ENCODE peak calls at places on chromosomes 1 and 21, in four cellular contexts. G is astrocyte of the hippocampus; I is NCI-H1417 treated with DMSO at 0.1 percent for 48 hours; A is stimulated activated CD8-positive, alpha-beta memory T cell treated with anti-CD3 and anti-CD28 coated beads, Interleukin-15, amount 100 ng/mL, for 24 hours. L is an unnamed sample.

GRCh38 chr1:164611754-164612642 is 53.0 kb downstream of the PBX1 start:
- DNase-seq in I (peak; percentile 46), G (peak; percentile 94), A (no peak), L (no peak)

GRCh38 chr1:231311696-231312095 is 26.0 kb downstream of the EXOC8 start:
- DNase-seq in I (no peak), G (no peak), A (no peak), L (no peak)

GRCh38 chr1:56376188-56376984 is 203.0 kb downstream of the PLPP3 start:
- DNase-seq in A (no peak), G (peak; percentile 87), I (peak; percentile 35), L (no peak)

GRCh38 chr1:161019767-161020572 is 982 bp downstream of the F11R start:
- DNase-seq in G (peak; percentile 41), A (no peak), I (no peak), L (no peak)

GRCh38 chr1:21302747-21303715 is 12.8 kb upstream of the ECE1 start:
- DNase-seq in I (no peak), G (no peak), A (no peak), L (no peak)

GRCh38 chr1:186301448-186301847 is 73.6 kb downstream of the TPR start:
- DNase-seq in G (no peak), I (no peak), A (no peak), L (peak; percentile 23)

GRCh38 chr1:100051893-100052292 is 80.8 kb downstream of the SASS6 start:
- DNase-seq in G (no peak), A (no peak), I (no peak), L (no peak)

GRCh38 chr1:119141020-119141424 is 569 bp upstream of the WARS2 start:
- DNase-seq in G (no peak), I (no peak), A (no peak), L (no peak)

GRCh38 chr1:64507897-64508296 is 38.0 kb downstream of the CACHD1 start:
- DNase-seq in G (no peak), A (no peak), I (no peak), L (no peak)

GRCh38 chr1:206706298-206706791 is 21.6 kb downstream of the MAPKAPK2 start:
- DNase-seq in I (no peak), G (peak; percentile 58), A (no peak), L (no peak)

GRCh38 chr1:223834660-223835263 is 11.0 kb downstream of the TP53BP2 start:
- DNase-seq in G (no peak), I (no peak), A (no peak), L (no peak)

GRCh38 chr1:64696879-64697278 is 48.0 kb upstream of the RAVER2 start:
- DNase-seq in G (no peak), A (no peak), I (no peak), L (no peak)

GRCh38 chr1:7491089-7491817 is 279.8 kb upstream of the VAMP3 start:
- DNase-seq in G (peak; percentile 77), A (no peak), I (peak; percentile 63), L (no peak)

GRCh38 chr1:159877695-159878444 is 15.4 kb upstream of the VSIG8 start:
- DNase-seq in G (no peak), A (no peak), I (no peak), L (no peak)

GRCh38 chr1:23639460-23639859 is 52.1 kb upstream of the RPL11 start:
- DNase-seq in I (no peak), A (no peak), G (no peak), L (no peak)

GRCh38 chr21:39641827-39642450 is 29.2 kb downstream of the B3GALT5 start:
- DNase-seq in G (no peak), I (no peak), A (no peak), L (no peak)

GRCh38 chr1:44251989-44252625 is 38.8 kb downstream of the DMAP1 start:
- DNase-seq in I (no peak), G (no peak), A (no peak), L (no peak)